ENCODE peak calls at places on chromosomes 13 and 19, in four cellular contexts. M is HepG2, X is H1, V is K562. N is an unnamed sample.

GRCh38 chr13:55777612-55778011 is 1363.1 kb upstream of the PRR20A start:
- DNase-seq in M (no peak), X (no peak), V (no peak), N (no peak)

GRCh38 chr13:77415253-77416127 is 88.6 kb upstream of the MYCBP2 start:
- DNase-seq in M (no peak), X (no peak), V (no peak), N (no peak)

GRCh38 chr19:2101417-2102335 is 5.0 kb downstream of the IZUMO4 start:
- DNase-seq in M (no peak), X (no peak), V (no peak), N (no peak)

GRCh38 chr19:53792721-53793433 is 31.2 kb downstream of the NLRP12 start:
- DNase-seq in M (peak; percentile 88), X (peak; percentile 88), V (peak; percentile 91), N (peak; percentile 82)

GRCh38 chr19:29858000-29858596 is 46.3 kb downstream of the CCNE1 start:
- DNase-seq in M (no peak), X (no peak), V (peak; percentile 77), N (no peak)

GRCh38 chr19:34556500-34556899 is 74.9 kb downstream of the WTIP start:
- DNase-seq in M (peak; percentile 13), X (no peak), V (peak; percentile 28), N (peak; percentile 10)

GRCh38 chr13:57557979-57558529 is 73.5 kb upstream of the PCDH17 start:
- DNase-seq in M (peak; percentile 15), X (no peak), V (no peak), N (no peak)

GRCh38 chr13:37869756-37870488 is at the start of gene TRPC4:
- DNase-seq in M (peak; percentile 12), X (no peak), V (peak; percentile 12), N (no peak)

GRCh38 chr13:67369895-67370660 is 139.9 kb upstream of the PCDH9 start:
- DNase-seq in M (no peak), X (no peak), V (no peak), N (no peak)

GRCh38 chr19:27822336-27822735 is 1390.6 kb downstream of the UQCRFS1 start:
- DNase-seq in M (no peak), X (no peak), V (no peak), N (no peak)

GRCh38 chr13:101919541-101920306 is 467.2 kb downstream of the ITGBL1 start:
- DNase-seq in M (no peak), X (no peak), V (no peak), N (no peak)

GRCh38 chr13:30898721-30899188 is 7.3 kb upstream of the MEDAG start:
- DNase-seq in M (peak; percentile 72), X (no peak), V (no peak), N (no peak)

GRCh38 chr13:112981361-112981905 is 12.4 kb downstream of the MCF2L start:
- DNase-seq in M (no peak), X (no peak), V (no peak), N (no peak)

GRCh38 chr13:113275387-113275786 is 21.7 kb upstream of the LAMP1 start:
- DNase-seq in M (peak; percentile 84), X (no peak), V (peak; percentile 65), N (peak; percentile 59)

GRCh38 chr13:74142257-74142656 is 8.1 kb upstream of the KLF12 start:
- DNase-seq in M (no peak), X (no peak), V (no peak), N (no peak)

GRCh38 chr13:26821766-26822165 is 61.2 kb upstream of the GPR12 start:
- DNase-seq in M (no peak), X (no peak), V (no peak), N (no peak)

GRCh38 chr13:47837104-47837880 is 163.8 kb downstream of the SUCLA2 start:
- DNase-seq in M (no peak), X (no peak), V (no peak), N (no peak)

GRCh38 chr13:99721606-99722384 is 220.5 kb downstream of the TM9SF2 start:
- DNase-seq in M (no peak), X (no peak), V (no peak), N (no peak)

GRCh38 chr13:63693696-63694095 is 2278.0 kb upstream of the PCDH20 start:
- DNase-seq in M (no peak), X (no peak), V (no peak), N (no peak)

GRCh38 chr19:18499055-18499775 is 22.7 kb downstream of the ELL start:
- DNase-seq in M (no peak), X (no peak), V (no peak), N (no peak)

GRCh38 chr13:48902421-48902820 is 73.3 kb upstream of the FNDC3A start:
- DNase-seq in M (no peak), X (peak; percentile 9), V (no peak), N (no peak)

GRCh38 chr13:111261326-111261725 is 59.1 kb upstream of the TEX29 start:
- DNase-seq in M (no peak), X (no peak), V (no peak), N (no peak)

GRCh38 chr13:113369881-113370280 is 6.0 kb upstream of the GRTP1 start:
- DNase-seq in M (no peak), X (no peak), V (no peak), N (no peak)

GRCh38 chr19:1774999-1775772 is 21.9 kb downstream of the ONECUT3 start:
- DNase-seq in M (no peak), X (peak; percentile 72), V (peak; percentile 87), N (no peak)

GRCh38 chr13:83184819-83185218 is 697.5 kb downstream of the SLITRK1 start:
- DNase-seq in M (no peak), X (no peak), V (no peak), N (no peak)

GRCh38 chr13:33537691-33538090 is 252.1 kb upstream of the STARD13 start:
- DNase-seq in M (no peak), X (no peak), V (no peak), N (no peak)

GRCh38 chr19:41064974-41065569 is 23.2 kb upstream of the CYP2A13 start:
- DNase-seq in M (no peak), X (peak; percentile 2), V (peak; percentile 71), N (peak; percentile 61)

DNA sequence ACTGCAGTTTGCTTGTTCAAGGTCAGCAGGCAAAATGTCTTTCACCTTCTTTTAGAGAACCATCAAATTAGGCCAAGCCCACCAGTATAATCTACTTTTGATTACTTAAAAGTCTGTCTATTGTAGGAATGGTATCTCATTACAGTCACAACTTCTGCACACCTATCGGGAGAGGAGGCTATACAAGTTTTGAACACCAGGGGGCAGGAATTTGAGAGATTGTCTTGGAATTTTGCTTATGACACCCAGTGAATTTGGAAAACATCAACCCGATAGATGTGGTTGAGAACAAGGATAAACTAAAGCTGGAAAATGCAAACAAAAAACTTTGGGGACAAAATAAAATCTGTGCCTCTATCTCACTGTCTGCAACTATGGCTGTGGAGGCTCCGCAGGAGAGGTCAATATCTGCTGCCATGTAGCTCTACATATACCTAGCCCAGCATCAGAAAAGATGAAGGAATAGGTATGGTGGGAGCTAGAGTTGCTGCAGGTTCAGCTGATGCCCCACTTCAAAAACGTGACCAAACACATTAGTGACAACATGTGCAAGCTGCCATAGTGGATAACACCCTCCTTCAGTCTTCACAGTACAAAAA is 1299.2 kb upstream of the SPRY2 start:
- DNase-seq in M (peak; percentile 25), X (no peak), V (peak; percentile 4), N (peak; percentile 0)
- TF ChIP-seq CTCF in M (peak; percentile 58), X (peak; percentile 55), V (peak; percentile 30), N (peak; percentile 69)

GRCh38 chr19:58398545-58398944 is 3.1 kb downstream of the RNF225 start:
- DNase-seq in M (no peak), X (no peak), V (peak; percentile 2), N (no peak)

GRCh38 chr19:58400916-58401824 is 5.7 kb downstream of the RNF225 start:
- DNase-seq in M (peak; percentile 98), X (peak; percentile 97), V (peak; percentile 97), N (peak; percentile 99)

GRCh38 chr19:58400638-58400915 is 5.1 kb downstream of the RNF225 start:
- DNase-seq in M (no peak), X (no peak), V (no peak), N (no peak)

GRCh38 chr19:58399903-58400637 is 4.6 kb downstream of the RNF225 start:
- DNase-seq in M (no peak), X (no peak), V (no peak), N (no peak)

GRCh38 chr19:58401825-58402433 is 6.5 kb downstream of the RNF225 start:
- DNase-seq in M (no peak), X (no peak), V (peak; percentile 16), N (no peak)
- H3K9ac ChIP-seq in M (peak overlapping the region; percentile 71), X (no peak overlapping the region), V (peak overlapping the region; percentile 70), N (peak overlapping the region; percentile 86)

GRCh38 chr19:7914598-7915045 is at the start of gene TGFBR3L:
- DNase-seq in M (no peak), X (no peak), V (no peak), N (no peak)
- TF ChIP-seq FOSL1 in M (no peak), X (no peak), V (no peak), N (no peak)

GRCh38 chr19:8609210-8610040 is 1.1 kb downstream of the ADAMTS10 start:
- DNase-seq in M (peak; percentile 32), X (peak; percentile 36), V (peak; percentile 31), N (peak; percentile 15)
- TF ChIP-seq CTCF in M (peak; percentile 51), X (no peak), V (no peak), N (peak; percentile 27)

DNA sequence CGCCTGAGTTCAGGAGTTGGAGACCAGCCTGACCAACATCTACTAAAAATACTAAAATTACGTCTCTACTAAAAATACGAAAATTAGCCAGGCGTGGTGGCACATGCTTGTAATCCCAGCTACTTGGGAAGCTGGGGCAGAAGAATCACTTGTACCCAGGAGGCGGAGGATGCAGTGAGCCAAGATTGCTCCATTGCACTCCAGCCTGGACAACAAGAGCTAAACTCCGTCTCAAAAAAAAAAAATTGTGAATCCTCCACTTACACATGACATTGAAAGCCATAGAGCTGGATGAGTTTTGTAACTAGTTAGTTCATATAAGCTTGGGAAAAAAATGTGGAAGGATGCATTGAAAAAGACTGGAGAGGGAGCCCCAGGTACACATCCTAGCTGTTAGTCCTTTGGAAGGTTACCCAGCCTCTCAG is 452 bp upstream of the PSMD8 start:
- DNase-seq in M (no peak), X (no peak), V (no peak), N (no peak)
- H3K9ac ChIP-seq in M (peak overlapping the region; percentile 55), X (no peak overlapping the region), V (peak overlapping the region; percentile 83), N (peak overlapping the region; percentile 50)

DNA sequence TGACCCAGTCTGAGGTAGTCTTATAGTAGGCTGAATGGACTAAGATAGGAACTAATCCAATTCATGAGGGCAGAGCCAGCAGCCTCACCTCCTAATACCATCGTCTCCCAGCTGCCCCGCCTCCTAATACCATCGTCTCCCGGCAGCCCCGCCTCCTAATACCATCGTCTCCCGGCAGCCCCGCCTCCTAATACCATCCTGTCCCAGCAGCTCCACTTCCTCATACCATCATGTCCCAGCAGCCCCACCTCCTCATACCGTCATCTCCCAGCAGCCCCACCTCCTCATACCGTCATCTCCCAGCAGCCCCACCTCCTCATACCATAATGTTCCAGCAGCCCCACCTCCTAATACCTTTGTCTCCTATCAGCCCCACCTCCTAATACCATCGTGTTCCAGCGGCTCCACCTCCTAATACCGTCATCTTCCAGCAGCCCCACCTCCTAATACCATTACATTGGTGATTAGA is 2.5 kb upstream of the ARGLU1 start:
- DNase-seq in M (no peak), X (peak; percentile 73), V (peak; percentile 59), N (peak; percentile 92)
- TF ChIP-seq FOSL1 in M (no peak), X (no peak), V (no peak), N (no peak)

N was measured in HCT116.